ENCODE peak calls at places on chromosomes 3 and 15, in six cellular contexts. P is lower leg skin, M is A673, K is hepatocyte, V is BE2C, D is DND-41. U is an unnamed sample.

GRCh38 chr3:42101481-42101880 is 10.3 kb downstream of the TRAK1 start:
- DNase-seq in P (peak; percentile 62), M (no peak), K (no peak), V (no peak), D (no peak), U (no peak)

GRCh38 chr3:105752791-105753415 is 115.9 kb downstream of the CBLB start:
- DNase-seq in P (no peak), M (no peak), K (peak; percentile 22), V (peak; percentile 53), D (peak; percentile 21), U (peak; percentile 67)

GRCh38 chr15:96359772-96360498 is 29.4 kb downstream of the NR2F2 start:
- DNase-seq in P (no peak), M (peak; percentile 85), K (no peak), V (no peak), D (no peak), U (no peak)

GRCh38 chr3:111617912-111618601 is 22.9 kb upstream of the ZBED2 start:
- DNase-seq in P (no peak), M (no peak), K (no peak), V (no peak), D (no peak), U (peak; percentile 36)

GRCh38 chr15:78212546-78213424 is 21.6 kb downstream of the ACSBG1 start:
- DNase-seq in P (peak; percentile 92), M (peak; percentile 81), K (peak; percentile 90), V (peak; percentile 91), D (no peak), U (no peak)

GRCh38 chr3:62875103-62876002 is at the start of gene CADPS:
- DNase-seq in P (no peak), M (no peak), K (peak; percentile 11), V (peak; percentile 59), D (no peak), U (no peak)

GRCh38 chr3:8589880-8590556 is 54.6 kb downstream of the SSUH2 start:
- DNase-seq in P (no peak), M (no peak), K (no peak), V (no peak), D (no peak), U (no peak)

GRCh38 chr3:196471551-196471950 is 32.0 kb downstream of the RNF168 start:
- DNase-seq in P (no peak), M (peak; percentile 8), K (no peak), V (no peak), D (no peak), U (no peak)

GRCh38 chr15:70410371-70410975 is 312.8 kb upstream of the TLE3 start:
- DNase-seq in P (no peak), M (no peak), K (peak; percentile 21), V (no peak), D (no peak), U (no peak)

GRCh38 chr3:133775309-133775708 is 29.1 kb downstream of the TF start:
- DNase-seq in P (no peak), M (no peak), K (no peak), V (no peak), D (no peak), U (no peak)

GRCh38 chr15:31555022-31555421 is 228.4 kb downstream of the KLF13 start:
- DNase-seq in P (no peak), M (no peak), K (no peak), V (no peak), D (no peak), U (no peak)

GRCh38 chr3:196159952-196160804 is 51.0 kb downstream of the ZDHHC19 start:
- DNase-seq in P (no peak), M (no peak), K (peak; percentile 48), V (no peak), D (peak; percentile 97), U (peak; percentile 71)

GRCh38 chr3:124818398-124819150 is 68.6 kb downstream of the ITGB5 start:
- DNase-seq in P (no peak), M (no peak), K (no peak), V (no peak), D (no peak), U (no peak)

GRCh38 chr15:38474155-38474757 is 20.3 kb downstream of the FAM98B start:
- DNase-seq in P (no peak), M (peak; percentile 51), K (peak; percentile 72), V (peak; percentile 31), D (peak; percentile 37), U (peak; percentile 24)

GRCh38 chr3:148697311-148698189 is at the start of gene AGTR1:
- DNase-seq in P (peak; percentile 96), M (peak; percentile 29), K (peak; percentile 48), V (peak; percentile 58), D (no peak), U (no peak)

GRCh38 chr15:71329041-71329440 is 213.8 kb downstream of the THSD4 start:
- DNase-seq in P (no peak), M (no peak), K (no peak), V (no peak), D (no peak), U (no peak)

GRCh38 chr3:14546041-14546440 is 5.9 kb upstream of the GRIP2 start:
- DNase-seq in P (no peak), M (no peak), K (no peak), V (no peak), D (no peak), U (no peak)

GRCh38 chr3:14549256-14549931 is 9.3 kb upstream of the GRIP2 start:
- DNase-seq in P (no peak), M (peak; percentile 52), K (no peak), V (no peak), D (no peak), U (no peak)

GRCh38 chr3:14547693-14548092 is 7.6 kb upstream of the GRIP2 start:
- DNase-seq in P (no peak), M (no peak), K (peak; percentile 58), V (no peak), D (no peak), U (no peak)

GRCh38 chr3:14550181-14550580 is 10.0 kb upstream of the GRIP2 start:
- DNase-seq in P (no peak), M (no peak), K (no peak), V (no peak), D (no peak), U (no peak)

DNA sequence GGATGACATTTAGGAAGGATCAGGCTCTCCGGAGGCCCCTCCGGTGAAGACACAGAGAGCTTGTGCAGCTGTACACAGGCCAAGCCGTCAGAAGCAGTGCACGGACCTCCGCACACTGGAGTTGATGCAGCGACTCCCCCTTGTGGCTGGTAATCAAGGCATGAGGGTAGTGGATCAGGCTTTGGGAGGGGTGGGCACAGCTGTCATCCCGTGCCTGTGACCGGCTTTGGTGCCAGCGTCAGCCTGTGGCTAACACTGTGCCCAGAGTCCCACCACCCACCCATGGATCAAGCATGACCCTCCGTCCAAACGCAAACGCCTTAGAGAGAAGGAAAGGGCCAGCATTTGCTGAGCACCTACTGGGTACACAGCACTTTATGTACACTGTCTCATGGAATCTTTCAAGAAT is 8.2 kb upstream of the GRIP2 start:
- DNase-seq in P (peak; percentile 89), M (peak; percentile 85), K (peak; percentile 78), V (peak; percentile 74), D (peak; percentile 63), U (peak; percentile 64)
- TF ChIP-seq CTCF in P (no peak), M (peak; percentile 91), K (peak; percentile 65), V (peak; percentile 72), D (peak; percentile 77), U (peak; percentile 46)

GRCh38 chr15:83844742-83845141 is 190.8 kb downstream of the ADAMTSL3 start:
- DNase-seq in P (no peak), M (no peak), K (peak; percentile 46), V (no peak), D (no peak), U (no peak)

GRCh38 chr15:83843511-83843910 is 189.6 kb downstream of the ADAMTSL3 start:
- DNase-seq in P (no peak), M (no peak), K (no peak), V (no peak), D (no peak), U (no peak)

GRCh38 chr15:83838763-83839162 is 184.8 kb downstream of the ADAMTSL3 start:
- DNase-seq in P (no peak), M (no peak), K (no peak), V (no peak), D (no peak), U (no peak)

GRCh38 chr15:83845230-83845629 is 191.3 kb downstream of the ADAMTSL3 start:
- DNase-seq in P (no peak), M (no peak), K (peak; percentile 23), V (no peak), D (no peak), U (no peak)

GRCh38 chr15:83842281-83842680 is 188.4 kb downstream of the ADAMTSL3 start:
- DNase-seq in P (no peak), M (no peak), K (no peak), V (no peak), D (no peak), U (no peak)
- TF ChIP-seq CTCF in P (no peak), M (peak; percentile 23), K (no peak), V (no peak), D (no peak), U (no peak)

DNA sequence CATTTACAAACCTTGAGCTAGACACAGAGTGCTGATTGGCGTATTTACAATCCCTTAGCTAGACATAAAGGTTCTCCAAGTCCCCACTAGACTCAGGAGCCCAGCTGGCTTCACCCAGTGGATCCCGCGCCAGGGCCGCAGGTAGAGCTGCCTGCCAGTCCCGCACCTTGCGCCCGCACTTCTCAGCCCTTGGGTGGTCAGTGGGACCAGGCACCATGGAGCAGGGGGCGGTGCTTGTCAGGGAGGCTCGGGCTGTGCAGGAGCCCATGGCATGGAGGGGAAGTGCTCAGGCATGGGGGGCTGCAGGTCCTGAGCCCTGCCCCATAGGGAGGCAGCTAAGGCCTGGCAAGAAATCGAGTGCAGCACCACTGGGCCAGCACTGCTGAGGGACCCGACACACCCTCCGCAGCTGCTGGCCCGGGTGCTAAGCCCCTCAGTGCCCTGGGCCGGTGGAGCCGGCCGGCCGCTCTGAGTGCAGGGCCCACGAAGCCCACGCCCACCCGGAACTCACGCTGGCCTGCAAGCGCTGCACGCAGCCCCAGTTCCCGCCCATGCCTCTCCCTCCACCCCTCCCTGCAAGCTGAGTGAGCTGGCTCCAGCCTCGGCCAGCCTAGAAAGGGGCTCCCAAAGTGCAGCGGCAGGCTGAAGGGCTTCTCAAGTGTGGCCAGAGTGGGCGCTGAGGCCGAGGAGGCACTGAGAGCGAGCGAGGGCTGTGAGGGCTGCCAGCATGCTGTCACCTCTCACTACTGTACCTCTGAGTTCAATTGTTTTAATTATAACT is 1213.9 kb downstream of the OTOL1 start:
- DNase-seq in P (no peak), M (no peak), K (no peak), V (no peak), D (peak; percentile 4), U (no peak)
- TF ChIP-seq CTCF in P (no peak), M (no peak), K (no peak), V (no peak), D (no peak), U (no peak)

DNA sequence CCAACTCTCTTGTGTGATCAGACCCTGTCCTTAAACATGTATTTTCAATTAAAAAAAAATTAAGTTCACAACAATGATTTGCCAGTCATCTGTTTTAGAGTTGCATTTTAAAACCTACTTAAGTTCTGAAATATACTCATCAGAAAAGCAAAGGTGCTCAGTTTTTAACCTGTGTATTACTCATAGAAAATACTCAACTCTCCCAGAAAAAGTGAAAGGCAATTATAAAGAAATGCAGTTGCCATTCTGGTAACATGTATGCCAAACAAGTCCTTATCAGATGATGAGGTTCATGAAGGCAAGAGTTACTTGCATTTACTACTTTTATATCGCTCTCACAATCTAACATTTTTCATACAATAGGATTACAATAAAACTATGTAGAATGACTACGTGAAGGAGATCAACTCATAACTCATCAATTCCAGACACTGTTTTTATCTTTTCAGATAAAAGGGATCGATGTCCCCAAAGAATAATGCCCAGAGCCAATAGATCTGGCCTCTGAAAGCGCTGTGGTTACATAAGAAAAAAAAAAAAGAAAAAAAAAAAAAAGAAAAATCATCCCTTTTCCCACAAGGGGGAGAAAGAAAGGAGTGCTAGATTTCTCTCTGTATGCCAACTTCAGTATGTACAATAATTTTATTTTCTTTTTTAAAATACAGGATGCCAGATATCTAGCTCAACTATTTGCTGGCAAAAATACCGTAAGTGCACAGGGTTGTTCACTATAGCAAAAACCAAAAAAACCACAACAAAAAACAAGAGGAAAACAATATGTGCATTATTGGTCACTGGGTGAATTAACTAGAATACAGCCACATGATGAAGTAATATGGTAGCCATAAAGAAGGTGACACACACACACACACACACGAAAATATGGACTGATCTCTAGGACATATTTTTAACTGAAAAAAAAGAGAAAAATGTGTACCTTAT is 137.4 kb downstream of the NR1I2 start:
- DNase-seq in P (no peak), M (no peak), K (no peak), V (no peak), D (no peak), U (no peak)
- TF ChIP-seq CTCF in P (no peak), M (no peak), K (no peak), V (no peak), D (no peak), U (no peak)